ENCODE peak calls at places on chromosomes 2 and 18, in seven cellular contexts. D is neural progenitor cell, I is GM23338, W is HCT116, S is hepatocyte, K is MM.1S, V is PC-3. T is an unnamed sample.

GRCh38 chr2:169693344-169693743 is 861 bp downstream of the CFAP210 start:
- DNase-seq in D (no peak), I (peak; percentile 4), W (peak; percentile 7), S (no peak), K (no peak), V (peak; percentile 19), T (peak; percentile 32)

GRCh38 chr2:177291701-177292100 is 27.2 kb upstream of the NFE2L2 start:
- DNase-seq in D (no peak), I (no peak), W (no peak), S (no peak), K (no peak), V (no peak), T (no peak)

GRCh38 chr2:16165518-16166326 is 225.4 kb downstream of the MYCN start:
- DNase-seq in D (no peak), I (no peak), W (no peak), S (no peak), K (no peak), V (no peak), T (no peak)

GRCh38 chr2:238238766-238239551 is 879 bp downstream of the HES6 start:
- DNase-seq in D (peak; percentile 49), I (peak; percentile 56), W (no peak), S (peak; percentile 41), K (peak; percentile 38), V (no peak), T (peak; percentile 31)

GRCh38 chr2:112960230-112960825 is 17.5 kb upstream of the IL36G start:
- DNase-seq in D (no peak), I (peak; percentile 39), W (no peak), S (no peak), K (no peak), V (peak; percentile 26), T (no peak)

GRCh38 chr18:65788373-65788772 is 37.6 kb downstream of the CDH7 start:
- DNase-seq in D (peak; percentile 13), I (no peak), W (no peak), S (peak; percentile 66), K (peak; percentile 82), V (peak; percentile 63), T (no peak)

GRCh38 chr2:23697676-23698075 is 229.2 kb downstream of the ATAD2B start:
- DNase-seq in D (no peak), I (no peak), W (no peak), S (no peak), K (no peak), V (peak; percentile 76), T (peak; percentile 16)

GRCh38 chr2:120231564-120231973 is 8.4 kb upstream of the TMEM185B start:
- DNase-seq in D (no peak), I (no peak), W (no peak), S (no peak), K (no peak), V (no peak), T (no peak)

GRCh38 chr18:42275138-42275535 is 320.1 kb downstream of the PIK3C3 start:
- DNase-seq in D (peak; percentile 56), I (no peak), W (no peak), S (no peak), K (no peak), V (no peak), T (no peak)

GRCh38 chr2:184004945-184005672 is 593.2 kb upstream of the ZNF804A start:
- DNase-seq in D (no peak), I (no peak), W (no peak), S (no peak), K (no peak), V (no peak), T (no peak)

GRCh38 chr2:134284119-134284670 is 30.3 kb downstream of the MGAT5 start:
- DNase-seq in D (no peak), I (no peak), W (no peak), S (no peak), K (no peak), V (no peak), T (peak; percentile 36)

GRCh38 chr2:189222440-189222839 is 42.9 kb upstream of the COL5A2 start:
- DNase-seq in D (no peak), I (no peak), W (no peak), S (peak; percentile 51), K (no peak), V (peak; percentile 91), T (peak; percentile 41)

GRCh38 chr2:144183744-144184143 is 336.2 kb downstream of the ZEB2 start:
- DNase-seq in D (no peak), I (no peak), W (no peak), S (peak; percentile 7), K (no peak), V (no peak), T (peak; percentile 90)

GRCh38 chr2:144946263-144946662 is 426.3 kb upstream of the ZEB2 start:
- DNase-seq in D (no peak), I (no peak), W (no peak), S (no peak), K (no peak), V (no peak), T (peak; percentile 9)

GRCh38 chr18:74797577-74798151 is 200.0 kb downstream of the ZNF407 start:
- DNase-seq in D (no peak), I (no peak), W (peak; percentile 28), S (no peak), K (no peak), V (no peak), T (peak; percentile 24)

GRCh38 chr2:86283461-86284030 is 53.9 kb downstream of the REEP1 start:
- DNase-seq in D (no peak), I (no peak), W (no peak), S (peak; percentile 69), K (no peak), V (peak; percentile 37), T (no peak)

GRCh38 chr2:125526093-125526492 is 1129.9 kb upstream of the GYPC start:
- DNase-seq in D (no peak), I (peak; percentile 54), W (no peak), S (peak; percentile 14), K (no peak), V (no peak), T (no peak)

GRCh38 chr2:136351684-136352083 is 233.7 kb upstream of the CXCR4 start:
- DNase-seq in D (no peak), I (no peak), W (no peak), S (no peak), K (no peak), V (no peak), T (no peak)

GRCh38 chr2:142742301-142743214 is 134.9 kb upstream of the KYNU start:
- DNase-seq in D (no peak), I (no peak), W (no peak), S (no peak), K (no peak), V (peak; percentile 24), T (peak; percentile 46)

GRCh38 chr2:97739893-97740245 is 26.5 kb downstream of the ZAP70 start:
- DNase-seq in D (no peak), I (no peak), W (no peak), S (no peak), K (no peak), V (no peak), T (no peak)

GRCh38 chr2:18404708-18405107 is 155.7 kb downstream of the RDH14 start:
- DNase-seq in D (peak; percentile 54), I (peak; percentile 84), W (peak; percentile 12), S (peak; percentile 14), K (no peak), V (no peak), T (no peak)

GRCh38 chr2:88214631-88215030 is 44.5 kb downstream of the THNSL2 start:
- DNase-seq in D (no peak), I (no peak), W (no peak), S (no peak), K (no peak), V (no peak), T (no peak)

GRCh38 chr2:102245266-102246151 is 58.7 kb downstream of the IL1RL2 start:
- DNase-seq in D (no peak), I (peak; percentile 59), W (no peak), S (no peak), K (no peak), V (peak; percentile 49), T (peak; percentile 76)

GRCh38 chr2:128755693-128756371 is 437.2 kb upstream of the HS6ST1 start:
- DNase-seq in D (no peak), I (no peak), W (no peak), S (no peak), K (no peak), V (no peak), T (no peak)
- TF ChIP-seq EZH2phosphoT487 in D (no peak), I (no peak), W (no peak), S (no peak), K (no peak), V (no peak), T (no peak)

GRCh38 chr18:51611326-51611725 is 413.8 kb upstream of the MEX3C start:
- DNase-seq in D (no peak), I (no peak), W (no peak), S (no peak), K (no peak), V (no peak), T (no peak)
- TF ChIP-seq EZH2 in D (no peak), I (no peak), W (no peak), S (no peak), K (no peak), V (no peak), T (no peak)

DNA sequence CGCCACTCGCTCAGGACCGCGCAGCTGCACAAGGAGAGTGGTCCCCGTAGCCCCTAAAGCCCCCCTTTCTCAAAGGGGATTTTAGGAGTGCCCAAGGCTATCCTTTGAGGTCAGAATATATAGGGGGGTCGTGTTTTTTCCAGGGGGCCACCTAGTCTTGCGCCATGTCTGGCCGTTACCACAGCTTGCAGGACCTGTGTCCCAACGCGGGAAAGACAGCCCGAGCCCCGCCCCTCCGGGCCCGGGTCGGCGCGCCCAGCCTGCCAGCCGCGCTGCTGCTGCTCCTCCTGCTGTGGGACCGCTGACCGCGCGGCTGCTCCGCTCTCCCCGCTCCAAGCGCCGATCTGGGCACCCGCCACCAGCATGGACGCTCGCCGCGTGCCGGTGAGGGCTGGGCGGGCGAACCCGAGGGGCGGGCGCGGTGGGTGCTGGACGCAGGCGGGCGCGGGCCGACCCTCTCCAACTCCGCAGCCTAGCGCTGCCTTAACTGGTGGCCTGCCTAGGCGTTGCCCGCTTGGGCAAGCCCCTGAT is at the start of gene CDCA7:
- DNase-seq in D (peak; percentile 89), I (peak; percentile 82), W (peak; percentile 54), S (peak; percentile 83), K (peak; percentile 59), V (peak; percentile 76), T (peak; percentile 50)
- TF ChIP-seq EZH2phosphoT487 in D (no peak), I (no peak), W (no peak), S (no peak), K (no peak), V (no peak), T (no peak)

DNA sequence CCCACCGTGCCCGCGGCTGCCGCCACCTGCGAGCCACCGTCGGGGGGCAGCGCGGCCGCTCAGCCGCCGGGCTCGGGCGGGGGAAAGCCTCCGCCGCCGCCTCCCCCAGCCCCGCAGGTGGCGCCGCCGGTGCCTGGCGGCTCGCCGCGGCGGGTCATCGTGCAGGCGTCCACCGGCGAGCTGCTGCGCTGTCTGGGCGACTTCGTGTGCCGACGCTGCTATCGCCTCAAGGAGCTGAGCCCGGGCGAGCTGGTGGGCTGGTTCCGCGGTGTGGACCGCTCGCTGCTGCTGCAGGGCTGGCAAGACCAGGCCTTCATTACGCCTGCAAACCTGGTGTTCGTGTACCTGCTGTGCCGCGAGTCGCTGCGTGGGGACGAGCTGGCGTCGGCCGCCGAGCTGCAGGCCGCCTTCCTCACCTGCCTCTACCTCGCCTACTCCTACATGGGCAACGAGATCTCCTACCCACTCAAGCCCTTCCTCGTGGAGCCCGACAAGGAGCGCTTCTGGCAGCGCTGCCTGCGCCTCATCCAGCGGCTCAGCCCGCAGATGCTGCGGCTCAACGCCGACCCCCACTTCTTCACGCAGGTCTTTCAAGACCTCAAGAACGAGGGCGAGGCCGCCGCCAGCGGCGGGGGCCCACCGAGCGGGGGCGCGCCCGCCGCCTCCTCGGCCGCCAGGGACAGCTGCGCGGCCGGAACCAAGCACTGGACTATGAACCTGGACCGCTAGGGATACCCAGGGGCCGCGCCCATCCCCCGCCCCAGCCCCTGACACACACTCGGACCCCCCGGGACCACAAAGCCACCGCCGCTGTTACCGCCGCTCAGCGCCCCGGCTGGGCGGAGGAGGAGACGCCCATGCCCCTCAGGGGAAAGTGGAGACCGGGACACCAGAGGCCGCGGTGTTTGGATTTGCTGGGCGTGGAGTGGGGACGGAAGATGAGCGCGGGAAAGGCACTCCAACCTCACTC is 1.0 kb downstream of the CDK5R2 start:
- DNase-seq in D (peak; percentile 56), I (peak; percentile 27), W (no peak), S (no peak), K (no peak), V (no peak), T (no peak)
- TF ChIP-seq EZH2 in D (peak; percentile 96), I (peak; percentile 92), W (no peak), S (peak; percentile 90), K (no peak), V (peak; percentile 94), T (peak; percentile 64)

T was measured in GM23248.